ENCODE peak calls at places on chromosomes 13 and 19, in four cellular contexts. L, R, A and M are unnamed samples.
A peak's percentile ranks its signal among the peaks of the same experiment; 100 is the strongest.

GRCh38 chr13:25455146-25455545 is 83.4 kb downstream of the ATP8A2 start:
- DNase-seq in A (no peak), R (no peak), L (no peak), M (peak; percentile 22)

GRCh38 chr13:112638157-112638750 is 50.3 kb upstream of the TUBGCP3 start:
- DNase-seq in A (no peak), L (no peak), R (no peak), M (no peak)

GRCh38 chr19:5498817-5499535 is 43.8 kb downstream of the ZNRF4 start:
- DNase-seq in R (no peak), A (no peak), L (no peak), M (peak; percentile 67)

GRCh38 chr13:54928071-54928470 is 1899.5 kb downstream of the OLFM4 start:
- DNase-seq in A (no peak), L (no peak), R (no peak), M (no peak)

GRCh38 chr19:14383898-14384669 is 2.8 kb downstream of the ADGRE5 start:
- DNase-seq in L (no peak), A (peak; percentile 84), R (no peak), M (peak; percentile 66)

GRCh38 chr19:7815325-7815724 is 14.7 kb upstream of the EVI5L start:
- DNase-seq in A (no peak), R (no peak), L (no peak), M (no peak)

GRCh38 chr13:20474515-20474914 is 51.1 kb downstream of the CRYL1 start:
- DNase-seq in L (no peak), A (no peak), R (no peak), M (no peak)

GRCh38 chr13:101393140-101393539 is 23.2 kb downstream of the NALCN start:
- DNase-seq in A (no peak), R (no peak), L (no peak), M (no peak)

GRCh38 chr19:33864311-33864850 is 67.7 kb downstream of the KCTD15 start:
- DNase-seq in L (no peak), A (no peak), R (no peak), M (no peak)

GRCh38 chr13:80235559-80236296 is 105.2 kb downstream of the SPRY2 start:
- DNase-seq in R (no peak), L (peak; percentile 86), A (no peak), M (peak; percentile 92)

GRCh38 chr19:1250374-1251232 is 2.2 kb downstream of the MIDN start:
- DNase-seq in A (peak; percentile 93), L (peak; percentile 54), R (no peak), M (peak; percentile 86)

GRCh38 chr13:109145631-109146030 is 516.2 kb downstream of the MYO16 start:
- DNase-seq in L (peak; percentile 71), R (peak; percentile 58), A (no peak), M (peak; percentile 93)

GRCh38 chr19:50330365-50331078 is 1.3 kb upstream of the KCNC3 start:
- DNase-seq in R (peak; percentile 53), A (no peak), L (peak; percentile 68), M (peak; percentile 88)

GRCh38 chr19:7833225-7834156 is 3.5 kb downstream of the EVI5L start:
- DNase-seq in L (no peak), A (no peak), R (peak; percentile 93), M (peak; percentile 24)

GRCh38 chr19:19388568-19389555 is 16.6 kb upstream of the GATAD2A start:
- DNase-seq in A (no peak), L (no peak), R (no peak), M (no peak)

GRCh38 chr19:2782357-2782935 is 627 bp downstream of the SGTA start:
- DNase-seq in L (peak; percentile 4), R (no peak), A (no peak), M (no peak)
- H3K27ac ChIP-seq in L (peak overlapping the region; percentile 84), R (peak overlapping the region; percentile 87), A (peak overlapping the region; percentile 95), M (peak overlapping the region; percentile 91)

GRCh38 chr19:10431943-10432735 is 11.8 kb downstream of the PDE4A start:
- DNase-seq in A (peak; percentile 82), R (no peak), L (no peak), M (peak; percentile 61)

GRCh38 chr19:10432736-10433130 is 12.4 kb downstream of the PDE4A start:
- DNase-seq in L (no peak), R (no peak), A (no peak), M (no peak)

GRCh38 chr19:10428996-10429381 is 8.7 kb downstream of the PDE4A start:
- DNase-seq in A (no peak), R (no peak), L (no peak), M (no peak)

GRCh38 chr19:10431254-10431942 is 11.1 kb downstream of the PDE4A start:
- DNase-seq in L (no peak), R (no peak), A (peak; percentile 73), M (no peak)

GRCh38 chr19:10430505-10431253 is 10.3 kb downstream of the PDE4A start:
- DNase-seq in R (no peak), A (peak; percentile 80), L (no peak), M (no peak)
- H3K27ac ChIP-seq in R (peak overlapping the region; percentile 87), A (peak overlapping the region; percentile 46), L (no peak overlapping the region), M (no peak overlapping the region)

GRCh38 chr19:4042731-4043082 is 24.0 kb downstream of the ZBTB7A start:
- DNase-seq in A (no peak), R (no peak), L (no peak), M (no peak)
- H3K27ac ChIP-seq in A (peak overlapping the region; percentile 25), R (no peak overlapping the region), L (no peak overlapping the region), M (no peak overlapping the region)

GRCh38 chr13:33452873-33453558 is 167.5 kb upstream of the STARD13 start:
- DNase-seq in A (peak; percentile 73), L (no peak), R (no peak), M (no peak)

GRCh38 chr13:33453911-33454310 is 168.4 kb upstream of the STARD13 start:
- DNase-seq in L (no peak), A (no peak), R (no peak), M (no peak)

GRCh38 chr13:33450956-33451709 is 165.6 kb upstream of the STARD13 start:
- DNase-seq in R (no peak), L (no peak), A (no peak), M (no peak)

GRCh38 chr13:33454844-33455256 is 169.3 kb upstream of the STARD13 start:
- DNase-seq in A (no peak), R (no peak), L (no peak), M (no peak)

DNA sequence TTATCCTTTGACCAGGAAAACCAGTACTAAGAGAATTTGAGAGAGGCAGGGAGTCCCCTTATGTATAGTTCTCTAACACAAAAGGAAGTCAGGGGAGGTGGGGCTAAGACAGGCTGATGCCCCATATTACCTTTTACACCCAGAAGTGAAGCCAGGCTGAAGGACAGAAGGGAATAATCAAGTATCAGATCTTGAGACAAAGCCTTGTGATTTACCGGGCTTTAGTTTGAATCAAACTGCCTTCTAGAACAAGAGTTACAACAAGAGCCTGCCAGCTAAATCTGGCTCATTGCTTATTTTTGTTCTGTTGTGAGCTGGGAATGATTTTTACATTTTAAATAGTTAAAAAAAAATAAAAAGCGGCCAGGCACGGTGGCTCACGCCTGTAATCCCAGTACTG is 169.7 kb upstream of the STARD13 start:
- DNase-seq in L (no peak), A (no peak), R (no peak), M (no peak)
- H3K27ac ChIP-seq in L (no peak overlapping the region), A (no peak overlapping the region), R (no peak overlapping the region), M (no peak overlapping the region)

GRCh38 chr19:44141191-44142013 is at the start of gene ZNF234:
- DNase-seq in R (peak; percentile 33), A (peak; percentile 86), L (peak; percentile 83), M (peak; percentile 91)

DNA sequence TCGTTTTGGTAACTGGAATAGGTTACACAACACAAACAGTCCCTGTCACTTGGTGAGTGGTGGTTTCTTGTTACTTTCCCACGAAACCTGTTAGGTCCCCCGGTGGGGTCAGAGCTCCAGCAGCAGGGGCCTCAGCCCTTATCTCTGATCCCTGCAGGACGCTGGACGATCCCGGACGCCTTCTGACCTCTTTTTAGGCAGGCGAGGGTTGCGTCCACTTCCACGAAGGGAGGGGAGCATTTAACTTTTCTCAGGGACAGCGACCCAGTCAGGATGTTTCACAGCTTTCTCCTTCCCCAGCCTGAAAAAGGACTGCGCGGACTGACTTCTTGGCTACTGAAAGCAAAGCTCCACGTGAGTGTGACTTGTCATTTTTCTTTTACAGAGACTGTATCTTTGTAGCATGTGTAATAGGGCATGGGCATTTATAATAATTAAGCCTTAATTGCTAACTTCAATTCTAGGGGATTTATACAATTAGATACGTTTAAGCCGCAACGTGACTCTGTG is 715 bp downstream of the ZNF234 start:
- DNase-seq in A (no peak), L (peak; percentile 36), R (no peak), M (peak; percentile 17)
- H3K27ac ChIP-seq in A (peak overlapping the region; percentile 74), L (no peak overlapping the region), R (no peak overlapping the region), M (peak overlapping the region; percentile 68)

GRCh38 chr19:47228937-47229673 is 1.9 kb downstream of the BBC3 start:
- DNase-seq in R (no peak), L (peak; percentile 67), A (peak; percentile 67), M (no peak)
- H3K27ac ChIP-seq in R (peak overlapping the region; percentile 97), L (no peak overlapping the region), A (peak overlapping the region; percentile 100), M (no peak overlapping the region)